ENCODE peak calls at places on chromosomes 12 and 14, in eight cellular contexts. One of them, this sample, is unnamed.

GRCh38 chr12:53231859-53232640 is at the start of gene RARG:
- DNase-seq in GM23248: peak
- DNase-seq in PC-9: peak
- DNase-seq in OCI-LY7: no peak
- DNase-seq in A549: peak
- DNase-seq in IMR-90: no peak
- DNase-seq in astrocyte: peak
- DNase-seq in HCT116: no peak
- DNase-seq in this sample: no peak

GRCh38 chr12:89098390-89099102 is 253.8 kb downstream of the DUSP6 start:
- DNase-seq in GM23248: peak
- DNase-seq in PC-9: no peak
- DNase-seq in OCI-LY7: no peak
- DNase-seq in A549: no peak
- DNase-seq in IMR-90: peak
- DNase-seq in astrocyte: peak
- DNase-seq in HCT116: no peak
- DNase-seq in this sample: no peak

GRCh38 chr12:49524660-49525324 is 14.0 kb upstream of the KCNH3 start:
- DNase-seq in GM23248: peak
- DNase-seq in PC-9: no peak
- DNase-seq in OCI-LY7: no peak
- DNase-seq in A549: no peak
- DNase-seq in IMR-90: no peak
- DNase-seq in astrocyte: peak
- DNase-seq in HCT116: no peak
- DNase-seq in this sample: peak

GRCh38 chr12:118103231-118103600 is 595 bp downstream of the VSIG10 start:
- DNase-seq in GM23248: peak
- DNase-seq in PC-9: no peak
- DNase-seq in OCI-LY7: no peak
- DNase-seq in A549: peak
- DNase-seq in IMR-90: peak
- DNase-seq in astrocyte: peak
- DNase-seq in HCT116: no peak
- DNase-seq in this sample: peak

GRCh38 chr12:121217761-121218160 is 7.8 kb downstream of the P2RX4 start:
- DNase-seq in GM23248: no peak
- DNase-seq in PC-9: no peak
- DNase-seq in OCI-LY7: no peak
- DNase-seq in A549: no peak
- DNase-seq in IMR-90: no peak
- DNase-seq in astrocyte: no peak
- DNase-seq in HCT116: no peak
- DNase-seq in this sample: no peak

GRCh38 chr12:106211973-106212372 is 35.8 kb downstream of the CKAP4 start:
- DNase-seq in GM23248: no peak
- DNase-seq in PC-9: no peak
- DNase-seq in OCI-LY7: no peak
- DNase-seq in A549: no peak
- DNase-seq in IMR-90: no peak
- DNase-seq in astrocyte: no peak
- DNase-seq in HCT116: no peak
- DNase-seq in this sample: no peak

GRCh38 chr12:132429122-132429931 is 60.6 kb upstream of the FBRSL1 start:
- DNase-seq in GM23248: no peak
- DNase-seq in PC-9: no peak
- DNase-seq in OCI-LY7: no peak
- DNase-seq in A549: no peak
- DNase-seq in IMR-90: no peak
- DNase-seq in astrocyte: no peak
- DNase-seq in HCT116: no peak
- DNase-seq in this sample: no peak

GRCh38 chr12:49017764-49018281 is 753 bp downstream of the PRKAG1 start:
- DNase-seq in GM23248: peak
- DNase-seq in PC-9: no peak
- DNase-seq in OCI-LY7: peak
- DNase-seq in A549: no peak
- DNase-seq in IMR-90: peak
- DNase-seq in astrocyte: peak
- DNase-seq in HCT116: no peak
- DNase-seq in this sample: peak

GRCh38 chr14:105581551-105582341 is 55.4 kb downstream of the TMEM121 start:
- DNase-seq in GM23248: no peak
- DNase-seq in PC-9: no peak
- DNase-seq in OCI-LY7: peak
- DNase-seq in A549: no peak
- DNase-seq in IMR-90: no peak
- DNase-seq in astrocyte: no peak
- DNase-seq in HCT116: no peak
- DNase-seq in this sample: no peak

GRCh38 chr12:49716546-49716945 is 9.3 kb upstream of the FMNL3 start:
- DNase-seq in GM23248: no peak
- DNase-seq in PC-9: no peak
- DNase-seq in OCI-LY7: no peak
- DNase-seq in A549: no peak
- DNase-seq in IMR-90: no peak
- DNase-seq in astrocyte: no peak
- DNase-seq in HCT116: no peak
- DNase-seq in this sample: no peak

GRCh38 chr14:28751467-28752058 is 15.0 kb upstream of the FOXG1 start:
- DNase-seq in GM23248: peak
- DNase-seq in PC-9: peak
- DNase-seq in OCI-LY7: peak
- DNase-seq in A549: peak
- DNase-seq in IMR-90: peak
- DNase-seq in astrocyte: peak
- DNase-seq in HCT116: peak
- DNase-seq in this sample: peak

GRCh38 chr12:25328082-25328712 is 77.5 kb upstream of the KRAS start:
- DNase-seq in GM23248: peak
- DNase-seq in PC-9: no peak
- DNase-seq in OCI-LY7: no peak
- DNase-seq in A549: no peak
- DNase-seq in IMR-90: peak
- DNase-seq in astrocyte: peak
- DNase-seq in HCT116: no peak
- DNase-seq in this sample: no peak

GRCh38 chr14:89564999-89565398 is 148.0 kb upstream of the FOXN3 start:
- DNase-seq in GM23248: no peak
- DNase-seq in PC-9: no peak
- DNase-seq in OCI-LY7: no peak
- DNase-seq in A549: no peak
- DNase-seq in IMR-90: no peak
- DNase-seq in astrocyte: no peak
- DNase-seq in HCT116: no peak
- DNase-seq in this sample: no peak

GRCh38 chr12:38664661-38665269 is 240.6 kb downstream of the CPNE8 start:
- DNase-seq in GM23248: peak
- DNase-seq in PC-9: no peak
- DNase-seq in OCI-LY7: peak
- DNase-seq in A549: no peak
- DNase-seq in IMR-90: no peak
- DNase-seq in astrocyte: no peak
- DNase-seq in HCT116: peak
- DNase-seq in this sample: peak

GRCh38 chr14:99122521-99123125 is 149.4 kb downstream of the BCL11B start:
- DNase-seq in GM23248: no peak
- DNase-seq in PC-9: no peak
- DNase-seq in OCI-LY7: no peak
- DNase-seq in A549: no peak
- DNase-seq in IMR-90: no peak
- DNase-seq in astrocyte: no peak
- DNase-seq in HCT116: no peak
- DNase-seq in this sample: no peak

GRCh38 chr14:99666533-99666932 is 17.6 kb upstream of the CYP46A1 start:
- DNase-seq in GM23248: no peak
- DNase-seq in PC-9: no peak
- DNase-seq in OCI-LY7: no peak
- DNase-seq in A549: no peak
- DNase-seq in IMR-90: no peak
- DNase-seq in astrocyte: no peak
- DNase-seq in HCT116: no peak
- DNase-seq in this sample: no peak

GRCh38 chr12:8465597-8465996 is 9.8 kb downstream of the CLEC6A start:
- DNase-seq in GM23248: no peak
- DNase-seq in PC-9: no peak
- DNase-seq in OCI-LY7: no peak
- DNase-seq in A549: no peak
- DNase-seq in IMR-90: no peak
- DNase-seq in astrocyte: no peak
- DNase-seq in HCT116: no peak
- DNase-seq in this sample: no peak

GRCh38 chr12:66879392-66879791 is 200.5 kb upstream of the GRIP1 start:
- DNase-seq in GM23248: no peak
- DNase-seq in PC-9: no peak
- DNase-seq in OCI-LY7: no peak
- DNase-seq in A549: no peak
- DNase-seq in IMR-90: no peak
- DNase-seq in astrocyte: no peak
- DNase-seq in HCT116: no peak
- DNase-seq in this sample: no peak

GRCh38 chr12:20695232-20695631 is at the start of gene SLCO1C1:
- DNase-seq in GM23248: no peak
- DNase-seq in PC-9: no peak
- DNase-seq in OCI-LY7: no peak
- DNase-seq in A549: no peak
- DNase-seq in IMR-90: no peak
- DNase-seq in astrocyte: no peak
- DNase-seq in HCT116: no peak
- DNase-seq in this sample: no peak

GRCh38 chr12:101686176-101686575 is 11.3 kb upstream of the CHPT1 start:
- DNase-seq in GM23248: no peak
- DNase-seq in PC-9: no peak
- DNase-seq in OCI-LY7: no peak
- DNase-seq in A549: no peak
- DNase-seq in IMR-90: no peak
- DNase-seq in astrocyte: no peak
- DNase-seq in HCT116: no peak
- DNase-seq in this sample: no peak

GRCh38 chr12:20439634-20440033 is 71.3 kb downstream of the PDE3A start:
- DNase-seq in GM23248: no peak
- DNase-seq in PC-9: no peak
- DNase-seq in OCI-LY7: no peak
- DNase-seq in A549: no peak
- DNase-seq in IMR-90: no peak
- DNase-seq in astrocyte: no peak
- DNase-seq in HCT116: no peak
- DNase-seq in this sample: no peak

DNA sequence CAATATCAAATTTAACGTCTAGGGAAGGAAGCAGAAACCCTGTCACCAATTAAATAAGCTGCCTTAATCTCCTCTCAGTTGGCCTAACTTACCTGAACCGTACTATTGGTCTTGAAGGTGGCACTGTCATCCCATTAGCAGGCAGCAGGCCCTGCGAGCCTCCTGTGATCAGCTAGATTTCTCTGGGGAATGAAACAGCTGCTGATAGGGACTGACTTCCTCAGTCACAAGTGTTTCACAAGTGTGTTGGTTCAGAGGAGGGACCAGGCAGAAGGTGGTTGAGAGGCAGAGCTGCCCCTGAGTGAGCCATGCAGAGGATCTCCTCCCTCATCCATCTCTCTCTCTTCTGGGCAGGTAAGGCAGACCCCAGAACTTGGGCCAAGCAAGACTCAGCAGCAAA is 166.8 kb downstream of the DAD1 start:
- DNase-seq in GM23248: no peak
- DNase-seq in PC-9: no peak
- DNase-seq in OCI-LY7: peak
- DNase-seq in A549: no peak
- DNase-seq in IMR-90: no peak
- DNase-seq in astrocyte: no peak
- DNase-seq in HCT116: no peak
- DNase-seq in this sample: no peak
- H3K4me2 ChIP-seq in GM23248: no peak
- H3K4me2 ChIP-seq in PC-9: no peak
- H3K4me2 ChIP-seq in OCI-LY7: peak
- H3K4me2 ChIP-seq in A549: no peak
- H3K4me2 ChIP-seq in IMR-90: no peak
- H3K4me2 ChIP-seq in astrocyte: no peak
- H3K4me2 ChIP-seq in HCT116: no peak
- H3K4me2 ChIP-seq in this sample: no peak

GRCh38 chr14:93788557-93789365 is 476 bp upstream of the PRIMA1 start:
- DNase-seq in GM23248: peak
- DNase-seq in PC-9: no peak
- DNase-seq in OCI-LY7: no peak
- DNase-seq in A549: peak
- DNase-seq in IMR-90: no peak
- DNase-seq in astrocyte: no peak
- DNase-seq in HCT116: no peak
- DNase-seq in this sample: no peak
- H3K4me2 ChIP-seq in GM23248: no peak
- H3K4me2 ChIP-seq in PC-9: no peak
- H3K4me2 ChIP-seq in OCI-LY7: no peak
- H3K4me2 ChIP-seq in A549: peak
- H3K4me2 ChIP-seq in IMR-90: no peak
- H3K4me2 ChIP-seq in astrocyte: peak
- H3K4me2 ChIP-seq in HCT116: peak
- H3K4me2 ChIP-seq in this sample: no peak

GRCh38 chr14:35349966-35350365 is 54.6 kb downstream of the NFKBIA start:
- DNase-seq in GM23248: no peak
- DNase-seq in PC-9: no peak
- DNase-seq in OCI-LY7: no peak
- DNase-seq in A549: no peak
- DNase-seq in IMR-90: no peak
- DNase-seq in astrocyte: no peak
- DNase-seq in HCT116: no peak
- DNase-seq in this sample: no peak

GRCh38 chr14:35343709-35344474 is 51.7 kb downstream of the PSMA6 start:
- DNase-seq in GM23248: no peak
- DNase-seq in PC-9: no peak
- DNase-seq in OCI-LY7: no peak
- DNase-seq in A549: no peak
- DNase-seq in IMR-90: no peak
- DNase-seq in astrocyte: no peak
- DNase-seq in HCT116: no peak
- DNase-seq in this sample: no peak

GRCh38 chr14:35347323-35348043 is 55.3 kb downstream of the PSMA6 start:
- DNase-seq in GM23248: no peak
- DNase-seq in PC-9: no peak
- DNase-seq in OCI-LY7: no peak
- DNase-seq in A549: no peak
- DNase-seq in IMR-90: no peak
- DNase-seq in astrocyte: no peak
- DNase-seq in HCT116: no peak
- DNase-seq in this sample: no peak

GRCh38 chr14:35349496-35349895 is 55.1 kb downstream of the NFKBIA start:
- DNase-seq in GM23248: no peak
- DNase-seq in PC-9: no peak
- DNase-seq in OCI-LY7: no peak
- DNase-seq in A549: no peak
- DNase-seq in IMR-90: no peak
- DNase-seq in astrocyte: no peak
- DNase-seq in HCT116: no peak
- DNase-seq in this sample: no peak

GRCh38 chr14:35346738-35347322 is 54.6 kb downstream of the PSMA6 start:
- DNase-seq in GM23248: no peak
- DNase-seq in PC-9: no peak
- DNase-seq in OCI-LY7: no peak
- DNase-seq in A549: no peak
- DNase-seq in IMR-90: no peak
- DNase-seq in astrocyte: no peak
- DNase-seq in HCT116: no peak
- DNase-seq in this sample: no peak
- H3K4me2 ChIP-seq in GM23248: no peak
- H3K4me2 ChIP-seq in PC-9: no peak
- H3K4me2 ChIP-seq in OCI-LY7: no peak
- H3K4me2 ChIP-seq in A549: no peak
- H3K4me2 ChIP-seq in IMR-90: no peak
- H3K4me2 ChIP-seq in astrocyte: no peak
- H3K4me2 ChIP-seq in HCT116: no peak
- H3K4me2 ChIP-seq in this sample: no peak

GRCh38 chr14:91358654-91359210 is 58.9 kb downstream of the CCDC88C start:
- DNase-seq in GM23248: no peak
- DNase-seq in PC-9: no peak
- DNase-seq in OCI-LY7: peak
- DNase-seq in A549: no peak
- DNase-seq in IMR-90: no peak
- DNase-seq in astrocyte: no peak
- DNase-seq in HCT116: no peak
- DNase-seq in this sample: no peak
- H3K4me2 ChIP-seq in GM23248: no peak
- H3K4me2 ChIP-seq in PC-9: no peak
- H3K4me2 ChIP-seq in OCI-LY7: peak
- H3K4me2 ChIP-seq in A549: no peak
- H3K4me2 ChIP-seq in IMR-90: no peak
- H3K4me2 ChIP-seq in astrocyte: no peak
- H3K4me2 ChIP-seq in HCT116: no peak
- H3K4me2 ChIP-seq in this sample: no peak